ENCODE peak calls at places on chromosome 17, in four cellular contexts. One of them, this sample, is unnamed.

GRCh38 chr17:17348872-17349723 is 45.9 kb downstream of the NT5M start:
- DNase-seq in mucosa of descending colon: no peak
- DNase-seq in A549: no peak
- DNase-seq in stomach: no peak
- DNase-seq in this sample: no peak

GRCh38 chr17:16072031-16072430 is 72.4 kb downstream of the TTC19 start:
- DNase-seq in stomach: no peak
- DNase-seq in mucosa of descending colon: no peak
- DNase-seq in A549: no peak
- DNase-seq in this sample: no peak

GRCh38 chr17:14748036-14748715 is 447.3 kb downstream of the HS3ST3B1 start:
- DNase-seq in A549: no peak
- DNase-seq in stomach: no peak
- DNase-seq in mucosa of descending colon: no peak
- DNase-seq in this sample: no peak

GRCh38 chr17:7705269-7706255 is 560 bp downstream of the EFNB3 start:
- DNase-seq in A549: no peak
- DNase-seq in mucosa of descending colon: no peak
- DNase-seq in stomach: no peak
- DNase-seq in this sample: no peak

GRCh38 chr17:74373838-74374606 is 6.7 kb downstream of the GPR142 start:
- DNase-seq in stomach: peak
- DNase-seq in A549: peak
- DNase-seq in mucosa of descending colon: peak
- DNase-seq in this sample: no peak

GRCh38 chr17:21029032-21029431 is 13.8 kb downstream of the USP22 start:
- DNase-seq in stomach: no peak
- DNase-seq in mucosa of descending colon: no peak
- DNase-seq in A549: peak
- DNase-seq in this sample: no peak

GRCh38 chr17:21815352-21816063 is 123.2 kb downstream of the KCNJ18 start:
- DNase-seq in mucosa of descending colon: no peak
- DNase-seq in A549: no peak
- DNase-seq in stomach: no peak
- DNase-seq in this sample: no peak

GRCh38 chr17:20243524-20243923 is 223.8 kb downstream of the LGALS9B start:
- DNase-seq in mucosa of descending colon: no peak
- DNase-seq in A549: no peak
- DNase-seq in stomach: no peak
- DNase-seq in this sample: no peak

GRCh38 chr17:77449908-77450741 is 309.4 kb downstream of the SEC14L1 start:
- DNase-seq in A549: no peak
- DNase-seq in stomach: peak
- DNase-seq in mucosa of descending colon: peak
- DNase-seq in this sample: no peak

GRCh38 chr17:77404812-77405581 is 264.2 kb downstream of the SEC14L1 start:
- DNase-seq in stomach: peak
- DNase-seq in mucosa of descending colon: peak
- DNase-seq in A549: no peak
- DNase-seq in this sample: no peak

GRCh38 chr17:47274319-47275069 is 20.9 kb downstream of the ITGB3 start:
- DNase-seq in stomach: no peak
- DNase-seq in A549: no peak
- DNase-seq in mucosa of descending colon: no peak
- DNase-seq in this sample: no peak

GRCh38 chr17:61809816-61810392 is 53.4 kb downstream of the BRIP1 start:
- DNase-seq in stomach: no peak
- DNase-seq in mucosa of descending colon: no peak
- DNase-seq in A549: no peak
- DNase-seq in this sample: no peak

GRCh38 chr17:13073013-13073412 is 55.2 kb upstream of the ELAC2 start:
- DNase-seq in A549: no peak
- DNase-seq in mucosa of descending colon: no peak
- DNase-seq in stomach: no peak
- DNase-seq in this sample: no peak

GRCh38 chr17:69326302-69327059 is 452 bp downstream of the ABCA5 start:
- DNase-seq in A549: peak
- DNase-seq in stomach: peak
- DNase-seq in mucosa of descending colon: no peak
- DNase-seq in this sample: no peak

GRCh38 chr17:28344011-28344410 is 8.4 kb downstream of the TNFAIP1 start:
- DNase-seq in A549: no peak
- DNase-seq in stomach: no peak
- DNase-seq in mucosa of descending colon: no peak
- DNase-seq in this sample: no peak

GRCh38 chr17:76136276-76137025 is 4.6 kb downstream of the FOXJ1 start:
- DNase-seq in mucosa of descending colon: no peak
- DNase-seq in stomach: no peak
- DNase-seq in A549: no peak
- DNase-seq in this sample: no peak

GRCh38 chr17:52105601-52106000 is 52.9 kb downstream of the CA10 start:
- DNase-seq in A549: no peak
- DNase-seq in mucosa of descending colon: no peak
- DNase-seq in stomach: no peak
- DNase-seq in this sample: no peak

GRCh38 chr17:37527249-37527851 is 37.7 kb downstream of the DUSP14 start:
- DNase-seq in A549: peak
- DNase-seq in stomach: no peak
- DNase-seq in mucosa of descending colon: no peak
- DNase-seq in this sample: peak

GRCh38 chr17:74917430-74917829 is 5.6 kb downstream of the USH1G start:
- DNase-seq in A549: no peak
- DNase-seq in stomach: no peak
- DNase-seq in mucosa of descending colon: no peak
- DNase-seq in this sample: no peak

GRCh38 chr17:19332371-19333131 is 30.0 kb downstream of the B9D1 start:
- DNase-seq in stomach: peak
- DNase-seq in A549: no peak
- DNase-seq in mucosa of descending colon: no peak
- DNase-seq in this sample: no peak

GRCh38 chr17:45824475-45824874 is 20.2 kb upstream of the SPPL2C start:
- DNase-seq in mucosa of descending colon: no peak
- DNase-seq in A549: no peak
- DNase-seq in stomach: no peak
- DNase-seq in this sample: no peak

GRCh38 chr17:45826919-45827628 is 17.6 kb upstream of the SPPL2C start:
- DNase-seq in mucosa of descending colon: no peak
- DNase-seq in A549: no peak
- DNase-seq in stomach: no peak
- DNase-seq in this sample: no peak

GRCh38 chr17:45825792-45826191 is 18.9 kb upstream of the SPPL2C start:
- DNase-seq in stomach: no peak
- DNase-seq in A549: no peak
- DNase-seq in mucosa of descending colon: no peak
- DNase-seq in this sample: no peak

GRCh38 chr17:45824901-45825492 is 19.7 kb upstream of the SPPL2C start:
- DNase-seq in mucosa of descending colon: no peak
- DNase-seq in stomach: no peak
- DNase-seq in A549: no peak
- DNase-seq in this sample: no peak

GRCh38 chr17:45828171-45829133 is 16.2 kb upstream of the SPPL2C start:
- DNase-seq in stomach: no peak
- DNase-seq in A549: no peak
- DNase-seq in mucosa of descending colon: no peak
- DNase-seq in this sample: no peak
- TF ChIP-seq CTCF in stomach: no peak
- TF ChIP-seq CTCF in A549: no peak
- TF ChIP-seq CTCF in mucosa of descending colon: no peak
- TF ChIP-seq CTCF in this sample: no peak

GRCh38 chr17:82237083-82237745 is 8.4 kb downstream of the SLC16A3 start:
- DNase-seq in stomach: no peak
- DNase-seq in A549: no peak
- DNase-seq in mucosa of descending colon: no peak
- DNase-seq in this sample: peak

GRCh38 chr17:82235056-82235774 is 6.4 kb downstream of the SLC16A3 start:
- DNase-seq in mucosa of descending colon: peak
- DNase-seq in stomach: no peak
- DNase-seq in A549: no peak
- DNase-seq in this sample: no peak

GRCh38 chr17:82235775-82236141 is 6.9 kb downstream of the SLC16A3 start:
- DNase-seq in stomach: no peak
- DNase-seq in mucosa of descending colon: peak
- DNase-seq in A549: no peak
- DNase-seq in this sample: no peak

GRCh38 chr17:82237746-82238561 is 9.1 kb downstream of the SLC16A3 start:
- DNase-seq in mucosa of descending colon: no peak
- DNase-seq in A549: no peak
- DNase-seq in stomach: no peak
- DNase-seq in this sample: peak

GRCh38 chr17:82236142-82236971 is 7.5 kb downstream of the SLC16A3 start:
- DNase-seq in stomach: peak
- DNase-seq in A549: peak
- DNase-seq in mucosa of descending colon: peak
- DNase-seq in this sample: peak
- TF ChIP-seq CTCF in stomach: peak
- TF ChIP-seq CTCF in A549: peak
- TF ChIP-seq CTCF in mucosa of descending colon: peak
- TF ChIP-seq CTCF in this sample: peak

DNA sequence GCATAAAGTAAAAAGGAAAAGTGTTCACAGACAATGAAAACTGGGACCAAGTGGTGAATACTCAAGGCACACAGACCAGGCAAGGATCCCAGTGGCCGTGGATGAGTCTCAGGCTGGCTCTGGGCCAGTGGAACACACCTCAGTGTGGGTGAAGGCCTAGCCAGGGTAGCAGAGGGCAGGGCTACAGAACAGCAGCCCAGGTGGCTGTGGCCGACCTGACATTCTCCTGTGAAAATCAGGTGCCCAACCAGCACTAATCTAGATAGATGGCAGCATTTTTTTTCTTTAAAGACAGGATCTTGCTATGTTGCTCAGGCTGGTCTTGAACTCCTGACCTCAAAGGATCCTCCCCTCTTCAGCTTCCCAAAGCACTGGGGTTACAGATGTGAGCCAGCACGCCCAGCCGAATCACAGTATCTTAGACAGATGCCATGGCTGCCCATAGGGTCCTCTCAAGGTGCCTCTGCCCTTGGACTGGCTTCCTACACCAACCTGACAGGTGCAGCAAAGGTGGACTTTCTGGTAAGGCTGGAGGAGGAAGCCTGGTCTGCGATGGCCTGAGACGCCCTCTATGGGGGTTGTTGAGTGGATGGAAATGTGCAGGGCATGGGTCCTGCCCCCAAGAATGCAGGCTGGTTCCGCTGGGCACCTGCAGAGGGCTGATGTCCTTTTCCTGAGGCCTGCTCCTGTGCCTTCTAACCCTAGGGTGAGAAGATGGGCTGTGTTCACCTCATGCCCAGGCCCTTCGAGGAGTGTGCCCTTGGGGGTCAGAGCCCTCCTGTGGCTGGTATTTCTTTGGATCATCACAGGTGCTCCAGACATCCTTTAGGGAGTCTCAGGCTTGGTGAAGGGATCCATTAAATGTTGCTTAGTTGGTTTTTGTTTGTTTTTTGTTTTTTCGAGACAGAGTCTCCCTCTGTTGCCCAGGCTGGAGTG is 3.8 kb upstream of the P4HB start:
- DNase-seq in stomach: no peak
- DNase-seq in A549: peak
- DNase-seq in mucosa of descending colon: no peak
- DNase-seq in this sample: no peak
- TF ChIP-seq CTCF in stomach: no peak
- TF ChIP-seq CTCF in A549: peak
- TF ChIP-seq CTCF in mucosa of descending colon: no peak
- TF ChIP-seq CTCF in this sample: peak

DNA sequence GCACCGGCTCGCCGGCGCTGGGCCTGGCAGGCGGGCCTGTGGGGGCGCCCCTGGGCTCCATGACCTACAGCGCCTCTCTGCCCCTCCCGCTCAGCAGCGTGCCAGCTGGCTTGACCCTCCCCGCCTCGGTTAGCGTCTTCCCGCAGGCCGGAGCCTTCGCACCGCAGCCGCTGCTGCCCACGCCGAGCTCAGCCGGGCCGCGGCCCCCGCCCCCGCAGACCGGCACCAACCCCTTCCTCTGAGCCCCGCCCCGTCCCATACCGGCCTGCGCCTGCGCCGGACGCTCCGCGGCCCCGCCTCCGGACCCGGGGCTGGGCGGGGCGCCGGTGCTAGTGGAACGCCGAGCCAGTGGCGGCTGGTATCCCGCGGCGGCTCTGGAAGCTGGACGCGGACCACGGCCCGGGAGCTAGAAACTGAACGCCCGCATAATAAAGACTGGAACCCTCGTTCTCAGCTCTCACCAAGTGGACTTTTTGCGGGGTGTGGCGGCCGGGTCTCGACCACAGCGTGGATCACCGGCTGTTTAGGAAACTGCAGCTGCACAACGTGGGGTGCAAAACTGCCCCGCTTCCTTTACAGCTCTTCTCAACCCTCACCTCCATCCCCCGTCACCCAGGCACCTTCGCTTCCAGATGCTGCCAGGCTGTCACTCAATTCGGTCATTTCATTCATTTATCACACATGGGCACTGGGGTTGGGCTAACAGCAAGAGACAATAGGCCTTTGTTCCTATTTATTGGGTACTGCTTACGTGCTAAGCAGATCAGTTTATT is 4.9 kb upstream of the SPATA20 start:
- DNase-seq in A549: peak
- DNase-seq in mucosa of descending colon: peak
- DNase-seq in stomach: peak
- DNase-seq in this sample: peak
- TF ChIP-seq CTCF in A549: peak
- TF ChIP-seq CTCF in mucosa of descending colon: no peak
- TF ChIP-seq CTCF in stomach: no peak
- TF ChIP-seq CTCF in this sample: no peak

GRCh38 chr17:58119491-58119890 is 28.7 kb upstream of the OR4D1 start:
- DNase-seq in stomach: no peak
- DNase-seq in mucosa of descending colon: no peak
- DNase-seq in A549: no peak
- DNase-seq in this sample: no peak

GRCh38 chr17:58127846-58128245 is 20.3 kb upstream of the OR4D1 start:
- DNase-seq in stomach: no peak
- DNase-seq in mucosa of descending colon: no peak
- DNase-seq in A549: no peak
- DNase-seq in this sample: no peak

GRCh38 chr17:58117382-58117781 is 30.8 kb upstream of the OR4D1 start:
- DNase-seq in A549: no peak
- DNase-seq in stomach: no peak
- DNase-seq in mucosa of descending colon: no peak
- DNase-seq in this sample: no peak

GRCh38 chr17:58120195-58120822 is 27.9 kb upstream of the OR4D1 start:
- DNase-seq in stomach: peak
- DNase-seq in mucosa of descending colon: no peak
- DNase-seq in A549: peak
- DNase-seq in this sample: peak

DNA sequence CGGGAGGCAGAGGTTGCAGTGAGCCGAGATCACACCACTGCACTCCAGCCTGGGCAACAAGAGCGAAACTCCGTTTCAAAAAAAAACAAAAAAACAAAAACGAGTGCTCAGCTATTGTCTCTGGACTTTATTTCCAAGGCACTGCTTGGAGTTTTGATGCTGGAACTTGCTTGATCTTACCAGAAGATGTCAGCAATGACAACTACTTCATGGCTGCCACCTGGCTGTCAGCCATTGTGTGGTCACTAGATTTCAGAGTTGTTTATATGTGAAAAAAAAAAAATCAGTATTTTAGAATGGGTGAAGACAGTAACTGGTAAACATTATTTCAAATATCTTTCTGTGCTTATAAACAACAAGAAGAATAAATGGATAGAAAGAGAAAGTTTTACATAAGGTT is 26.3 kb upstream of the OR4D1 start:
- DNase-seq in A549: peak
- DNase-seq in mucosa of descending colon: no peak
- DNase-seq in stomach: no peak
- DNase-seq in this sample: no peak
- TF ChIP-seq CTCF in A549: peak
- TF ChIP-seq CTCF in mucosa of descending colon: no peak
- TF ChIP-seq CTCF in stomach: no peak
- TF ChIP-seq CTCF in this sample: no peak

This sample was measured in endothelial cell.